ENCODE peak calls at places on chromosomes 16 and 17, in nine cellular contexts. E, W, F, B, V, M, L, K and U are unnamed samples.

GRCh38 chr17:76793775-76794174 is 55.9 kb downstream of the MFSD11 start:
- DNase-seq in E (peak; percentile 4), M (no peak), F (peak; percentile 23), B (no peak), W (no peak), V (no peak), K (no peak), L (peak; percentile 66), U (no peak)

GRCh38 chr17:82870091-82870491 is 30.3 kb upstream of the ZNF750 start:
- DNase-seq in E (peak; percentile 62), W (no peak), L (no peak), B (peak; percentile 55), M (no peak), F (no peak), K (no peak), V (no peak), U (no peak)

GRCh38 chr17:80123791-80124190 is 22.4 kb downstream of the GAA start:
- DNase-seq in B (no peak), K (no peak), V (peak; percentile 82), W (no peak), E (no peak), F (peak; percentile 75), L (peak; percentile 79), M (no peak), U (no peak)

GRCh38 chr17:27669850-27670249 is 38.9 kb downstream of the LGALS9 start:
- DNase-seq in F (no peak), B (no peak), E (peak; percentile 45), K (no peak), L (no peak), W (no peak), V (no peak), M (no peak), U (no peak)

GRCh38 chr17:66975614-66976378 is 11.3 kb downstream of the CACNG4 start:
- DNase-seq in E (no peak), K (no peak), F (no peak), M (no peak), B (no peak), L (peak; percentile 37), W (no peak), V (peak; percentile 55), U (no peak)

GRCh38 chr16:67165121-67166034 is 833 bp downstream of the HSF4 start:
- DNase-seq in V (no peak), W (no peak), B (peak; percentile 71), E (no peak), F (no peak), M (no peak), K (peak; percentile 48), L (no peak), U (no peak)

GRCh38 chr16:17461951-17462729 is 8.6 kb downstream of the XYLT1 start:
- DNase-seq in M (no peak), B (no peak), L (no peak), F (no peak), V (no peak), W (no peak), K (peak; percentile 77), E (peak; percentile 86), U (no peak)

GRCh38 chr17:78640700-78641099 is 63.5 kb upstream of the DNAH17 start:
- DNase-seq in B (peak; percentile 14), K (no peak), V (no peak), L (no peak), M (no peak), E (peak; percentile 21), F (no peak), W (no peak), U (no peak)

GRCh38 chr17:44911133-44912001 is 3.9 kb downstream of the GFAP start:
- DNase-seq in E (peak; percentile 80), M (no peak), V (no peak), B (peak; percentile 79), F (peak; percentile 24), K (peak; percentile 81), W (peak; percentile 55), L (peak; percentile 62), U (peak; percentile 67)

GRCh38 chr17:9432867-9433495 is 142.6 kb downstream of the STX8 start:
- DNase-seq in M (no peak), L (no peak), W (no peak), F (peak; percentile 33), V (no peak), E (no peak), K (no peak), B (no peak), U (no peak)

GRCh38 chr16:17082126-17082882 is 388.5 kb downstream of the XYLT1 start:
- DNase-seq in B (no peak), W (no peak), E (no peak), V (no peak), M (no peak), K (no peak), L (no peak), F (no peak), U (no peak)

GRCh38 chr17:74499992-74500391 is 31.3 kb downstream of the CD300LB start:
- DNase-seq in F (no peak), W (no peak), V (no peak), M (no peak), E (no peak), L (no peak), K (peak; percentile 8), B (no peak), U (no peak)

GRCh38 chr17:795276-795675 is 13.1 kb downstream of the MRM3 start:
- DNase-seq in V (no peak), M (no peak), W (no peak), K (no peak), L (no peak), B (no peak), F (no peak), E (peak; percentile 64), U (no peak)

GRCh38 chr16:35543486-35543885 is 2084.1 kb downstream of the TP53TG3F start:
- DNase-seq in V (no peak), F (no peak), L (no peak), E (no peak), B (no peak), W (no peak), M (no peak), K (no peak), U (no peak)
- H3K9me3 ChIP-seq in V (no peaks in the 10 kb centered on the region), F (peaks cover 4% of the 10 kb centered on the region), L (no peaks in the 10 kb centered on the region), E (peaks cover 15% of the 10 kb centered on the region), B (no peaks in the 10 kb centered on the region), W (no peaks in the 10 kb centered on the region), M (peaks cover 16% of the 10 kb centered on the region), K (peaks cover 4% of the 10 kb centered on the region), U (peaks cover 2% of the 10 kb centered on the region)

DNA sequence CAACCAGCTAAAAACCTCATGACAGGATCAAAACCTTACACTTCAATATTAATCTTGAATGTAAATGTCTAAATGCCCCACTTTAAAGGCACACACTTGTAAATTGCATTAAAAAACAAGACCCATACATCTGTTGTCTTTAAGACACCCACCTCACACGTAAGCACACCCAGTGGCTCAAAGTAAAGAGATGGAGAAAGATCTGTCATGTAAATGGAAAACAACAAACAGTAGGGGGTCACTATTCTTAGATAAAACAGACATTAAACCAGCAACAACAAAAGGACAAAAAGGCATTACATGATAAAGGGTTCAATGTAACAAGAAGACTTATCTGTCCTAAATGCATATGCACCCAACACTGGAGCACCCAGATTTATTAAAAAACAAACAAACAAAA is 35.6 kb downstream of the SDR42E1 start:
- DNase-seq in K (no peak), F (no peak), E (no peak), V (no peak), L (no peak), W (no peak), B (no peak), M (no peak), U (no peak)
- H3K9me3 ChIP-seq in K (no peaks in the 10 kb centered on the region), F (peaks cover 3% of the 10 kb centered on the region), E (peaks cover 15% of the 10 kb centered on the region), V (peaks cover 9% of the 10 kb centered on the region), L (no peaks in the 10 kb centered on the region), W (no peaks in the 10 kb centered on the region), B (no peaks in the 10 kb centered on the region), M (peaks cover 4% of the 10 kb centered on the region), U (peaks cover 6% of the 10 kb centered on the region)

DNA sequence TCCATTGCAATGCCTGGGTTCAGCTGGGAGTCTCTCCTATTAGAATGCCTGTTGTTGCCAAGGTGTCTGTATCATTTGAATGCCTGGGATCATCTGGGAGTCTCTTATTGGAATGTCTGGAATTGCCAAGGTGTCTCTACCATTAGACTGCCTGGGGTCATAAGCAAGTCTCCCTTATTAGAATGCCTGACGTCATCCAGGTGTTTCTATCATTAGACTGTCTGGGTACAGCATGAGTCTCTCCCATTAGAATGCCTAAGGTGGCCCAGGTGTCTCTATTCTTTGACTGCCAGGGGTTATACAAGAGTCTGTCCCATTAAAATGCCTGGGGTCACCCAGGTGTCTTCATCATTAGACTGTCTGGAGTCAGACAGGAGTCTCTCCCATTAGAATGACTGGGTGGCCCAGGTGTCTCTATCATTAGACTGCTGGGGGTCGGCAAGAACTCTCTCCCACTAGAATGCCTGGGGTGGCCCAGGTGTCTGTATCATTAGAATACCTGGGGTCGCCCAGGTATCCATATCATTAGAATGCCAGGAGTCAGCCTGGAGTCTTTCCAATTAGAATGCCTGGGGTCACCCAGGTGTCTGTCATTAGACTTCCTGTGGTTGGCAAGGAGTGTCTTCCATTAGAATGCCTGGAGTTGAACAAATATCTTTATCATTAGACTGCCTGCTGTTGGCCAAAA is 2274.0 kb downstream of the TP53TG3F start:
- DNase-seq in L (no peak), F (no peak), V (no peak), K (no peak), E (no peak), B (no peak), W (no peak), M (no peak), U (no peak)
- H3K9me3 ChIP-seq in L (no peaks in the 10 kb centered on the region), F (peaks cover 12% of the 10 kb centered on the region), V (peaks cover 34% of the 10 kb centered on the region), K (peaks cover 6% of the 10 kb centered on the region), E (peaks cover 25% of the 10 kb centered on the region), B (no peaks in the 10 kb centered on the region), W (no peaks in the 10 kb centered on the region), M (peaks cover 58% of the 10 kb centered on the region), U (peaks cover 16% of the 10 kb centered on the region)

DNA sequence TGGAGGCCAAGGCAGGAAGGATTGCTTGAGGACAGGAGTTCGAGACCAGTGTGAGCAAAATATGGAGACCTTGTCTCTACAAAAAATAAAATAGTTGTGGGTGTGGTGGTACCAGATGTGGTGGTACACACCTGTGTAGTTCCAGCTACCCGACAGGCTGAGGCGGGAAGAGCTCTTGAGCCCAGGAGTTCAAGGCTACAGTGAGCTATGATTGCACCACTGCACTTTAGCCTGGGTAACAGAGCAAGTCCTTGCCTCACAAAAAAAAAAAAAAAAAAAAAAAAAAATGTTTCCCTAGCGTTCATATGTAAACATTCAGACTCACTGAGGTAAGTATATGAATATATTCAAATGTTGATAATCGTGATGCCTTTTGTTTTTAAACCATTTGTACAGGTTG is 39.5 kb downstream of the CLUH start:
- DNase-seq in K (no peak), M (no peak), B (no peak), W (no peak), F (no peak), V (no peak), E (no peak), L (no peak), U (no peak)
- H3K9me3 ChIP-seq in K (no peaks in the 10 kb centered on the region), M (no peaks in the 10 kb centered on the region), B (no peaks in the 10 kb centered on the region), W (peaks cover 24% of the 10 kb centered on the region), F (no peaks in the 10 kb centered on the region), V (no peaks in the 10 kb centered on the region), E (no peaks in the 10 kb centered on the region), L (no peaks in the 10 kb centered on the region), U (no peaks in the 10 kb centered on the region)

GRCh38 chr17:54418467-54418866 is 482.2 kb upstream of the TOM1L1 start:
- DNase-seq in K (no peak), F (no peak), B (no peak), M (no peak), W (no peak), E (no peak), V (no peak), L (no peak), U (no peak)
- H3K9me3 ChIP-seq in K (peaks cover 9% of the 10 kb centered on the region), F (peaks cover 9% of the 10 kb centered on the region), B (no peaks in the 10 kb centered on the region), M (peaks cover 9% of the 10 kb centered on the region), W (no peaks in the 10 kb centered on the region), E (no peaks in the 10 kb centered on the region), V (peaks cover 6% of the 10 kb centered on the region), L (no peaks in the 10 kb centered on the region), U (no peaks in the 10 kb centered on the region)

GRCh38 chr16:60788631-60789030 is 1247.6 kb downstream of the CDH8 start:
- DNase-seq in L (no peak), F (no peak), M (no peak), B (no peak), W (no peak), V (no peak), K (no peak), E (no peak), U (no peak)

GRCh38 chr16:60792437-60792836 is 1243.8 kb downstream of the CDH8 start:
- DNase-seq in K (no peak), M (no peak), V (no peak), B (no peak), W (no peak), F (no peak), E (no peak), L (no peak), U (no peak)
- H3K9me3 ChIP-seq in K (no peaks in the 10 kb centered on the region), M (peaks cover 4% of the 10 kb centered on the region), V (no peaks in the 10 kb centered on the region), B (no peaks in the 10 kb centered on the region), W (no peaks in the 10 kb centered on the region), F (peaks cover 6% of the 10 kb centered on the region), E (no peaks in the 10 kb centered on the region), L (no peaks in the 10 kb centered on the region), U (no peaks in the 10 kb centered on the region)